ENCODE peak calls at places on chromosomes 12 and 14, in five cellular contexts. One of them, this sample, is unnamed. For H3K27me3, the result is how much of the 10 kb centered on the place peaks cover.

GRCh38 chr12:113135178-113136127 is at the start of gene RASAL1:
- DNase-seq in kidney epithelial cell: no peak
- DNase-seq in endothelial cell of umbilical vein: no peak
- DNase-seq in GM23338: peak
- DNase-seq in WERI-Rb-1: peak
- DNase-seq in this sample: no peak

GRCh38 chr12:124411953-124412645 is 117.2 kb downstream of the RFLNA start:
- DNase-seq in kidney epithelial cell: no peak
- DNase-seq in endothelial cell of umbilical vein: no peak
- DNase-seq in GM23338: no peak
- DNase-seq in WERI-Rb-1: no peak
- DNase-seq in this sample: no peak

GRCh38 chr12:70853326-70853725 is 67.2 kb downstream of the PTPRR start:
- DNase-seq in kidney epithelial cell: no peak
- DNase-seq in endothelial cell of umbilical vein: no peak
- DNase-seq in GM23338: no peak
- DNase-seq in WERI-Rb-1: no peak
- DNase-seq in this sample: peak

GRCh38 chr12:27226319-27226984 is 17.6 kb upstream of the STK38L start:
- DNase-seq in kidney epithelial cell: no peak
- DNase-seq in endothelial cell of umbilical vein: peak
- DNase-seq in GM23338: no peak
- DNase-seq in WERI-Rb-1: no peak
- DNase-seq in this sample: no peak

GRCh38 chr14:64440494-64440893 is 24.8 kb upstream of the AKAP5 start:
- DNase-seq in kidney epithelial cell: no peak
- DNase-seq in endothelial cell of umbilical vein: no peak
- DNase-seq in GM23338: no peak
- DNase-seq in WERI-Rb-1: no peak
- DNase-seq in this sample: no peak

GRCh38 chr14:103031956-103032355 is 25.4 kb downstream of the CDC42BPB start:
- DNase-seq in kidney epithelial cell: no peak
- DNase-seq in endothelial cell of umbilical vein: peak
- DNase-seq in GM23338: peak
- DNase-seq in WERI-Rb-1: peak
- DNase-seq in this sample: no peak

GRCh38 chr14:32939254-32940065 is 781 bp downstream of the NPAS3 start:
- DNase-seq in kidney epithelial cell: no peak
- DNase-seq in endothelial cell of umbilical vein: peak
- DNase-seq in GM23338: peak
- DNase-seq in WERI-Rb-1: peak
- DNase-seq in this sample: no peak

GRCh38 chr14:38074091-38074490 is 133.6 kb upstream of the SSTR1 start:
- DNase-seq in kidney epithelial cell: no peak
- DNase-seq in endothelial cell of umbilical vein: no peak
- DNase-seq in GM23338: no peak
- DNase-seq in WERI-Rb-1: no peak
- DNase-seq in this sample: no peak

GRCh38 chr12:89707992-89708792 is 446 bp downstream of the ATP2B1 start:
- DNase-seq in kidney epithelial cell: no peak
- DNase-seq in endothelial cell of umbilical vein: peak
- DNase-seq in GM23338: peak
- DNase-seq in WERI-Rb-1: peak
- DNase-seq in this sample: no peak

GRCh38 chr14:69671365-69672050 is 60.1 kb downstream of the SUSD6 start:
- DNase-seq in kidney epithelial cell: no peak
- DNase-seq in endothelial cell of umbilical vein: no peak
- DNase-seq in GM23338: no peak
- DNase-seq in WERI-Rb-1: peak
- DNase-seq in this sample: no peak

GRCh38 chr14:78985668-78986073 is 815.5 kb downstream of the NRXN3 start:
- DNase-seq in kidney epithelial cell: peak
- DNase-seq in endothelial cell of umbilical vein: peak
- DNase-seq in GM23338: peak
- DNase-seq in WERI-Rb-1: no peak
- DNase-seq in this sample: no peak

GRCh38 chr12:7947011-7947410 is 11.0 kb upstream of the SLC2A3 start:
- DNase-seq in kidney epithelial cell: no peak
- DNase-seq in endothelial cell of umbilical vein: no peak
- DNase-seq in GM23338: no peak
- DNase-seq in WERI-Rb-1: no peak
- DNase-seq in this sample: no peak

GRCh38 chr12:106582661-106583577 is at the start of gene RFX4:
- DNase-seq in kidney epithelial cell: no peak
- DNase-seq in endothelial cell of umbilical vein: no peak
- DNase-seq in GM23338: peak
- DNase-seq in WERI-Rb-1: no peak
- DNase-seq in this sample: no peak

GRCh38 chr12:62692884-62693283 is 226.3 kb downstream of the MON2 start:
- DNase-seq in kidney epithelial cell: no peak
- DNase-seq in endothelial cell of umbilical vein: no peak
- DNase-seq in GM23338: no peak
- DNase-seq in WERI-Rb-1: no peak
- DNase-seq in this sample: no peak

GRCh38 chr12:49866859-49867579 is 24.1 kb upstream of the BCDIN3D start:
- DNase-seq in kidney epithelial cell: no peak
- DNase-seq in endothelial cell of umbilical vein: peak
- DNase-seq in GM23338: peak
- DNase-seq in WERI-Rb-1: peak
- DNase-seq in this sample: peak

GRCh38 chr12:113276306-113276705 is 55.0 kb downstream of the TPCN1 start:
- DNase-seq in kidney epithelial cell: no peak
- DNase-seq in endothelial cell of umbilical vein: no peak
- DNase-seq in GM23338: no peak
- DNase-seq in WERI-Rb-1: no peak
- DNase-seq in this sample: no peak

GRCh38 chr12:105799103-105799502 is 339.7 kb downstream of the NUAK1 start:
- DNase-seq in kidney epithelial cell: no peak
- DNase-seq in endothelial cell of umbilical vein: no peak
- DNase-seq in GM23338: no peak
- DNase-seq in WERI-Rb-1: no peak
- DNase-seq in this sample: no peak

GRCh38 chr14:103628684-103629502 is at the start of gene KLC1:
- DNase-seq in kidney epithelial cell: no peak
- DNase-seq in endothelial cell of umbilical vein: peak
- DNase-seq in GM23338: peak
- DNase-seq in WERI-Rb-1: peak
- DNase-seq in this sample: no peak

GRCh38 chr14:21096889-21097615 is 1.4 kb downstream of the ZNF219 start:
- DNase-seq in kidney epithelial cell: no peak
- DNase-seq in endothelial cell of umbilical vein: no peak
- DNase-seq in GM23338: peak
- DNase-seq in WERI-Rb-1: peak
- DNase-seq in this sample: no peak

GRCh38 chr12:124601699-124602098 is 34.3 kb upstream of the NCOR2 start:
- DNase-seq in kidney epithelial cell: no peak
- DNase-seq in endothelial cell of umbilical vein: no peak
- DNase-seq in GM23338: no peak
- DNase-seq in WERI-Rb-1: no peak
- DNase-seq in this sample: no peak

GRCh38 chr12:105409881-105410471 is 79.5 kb downstream of the C12orf75 start:
- DNase-seq in kidney epithelial cell: no peak
- DNase-seq in endothelial cell of umbilical vein: peak
- DNase-seq in GM23338: no peak
- DNase-seq in WERI-Rb-1: no peak
- DNase-seq in this sample: no peak

GRCh38 chr12:132078190-132078589 is 65.9 kb downstream of the DDX51 start:
- DNase-seq in kidney epithelial cell: no peak
- DNase-seq in endothelial cell of umbilical vein: peak
- DNase-seq in GM23338: no peak
- DNase-seq in WERI-Rb-1: no peak
- DNase-seq in this sample: peak

GRCh38 chr12:111426341-111427185 is 20.8 kb downstream of the SH2B3 start:
- DNase-seq in kidney epithelial cell: no peak
- DNase-seq in endothelial cell of umbilical vein: peak
- DNase-seq in GM23338: no peak
- DNase-seq in WERI-Rb-1: no peak
- DNase-seq in this sample: no peak

GRCh38 chr14:72433511-72433910 is 460.4 kb downstream of the DPF3 start:
- DNase-seq in kidney epithelial cell: no peak
- DNase-seq in endothelial cell of umbilical vein: no peak
- DNase-seq in GM23338: no peak
- DNase-seq in WERI-Rb-1: no peak
- DNase-seq in this sample: no peak

GRCh38 chr14:80055912-80056801 is 155.1 kb downstream of the DIO2 start:
- DNase-seq in kidney epithelial cell: peak
- DNase-seq in endothelial cell of umbilical vein: peak
- DNase-seq in GM23338: peak
- DNase-seq in WERI-Rb-1: peak
- DNase-seq in this sample: peak

GRCh38 chr12:38138225-38139221 is 178.1 kb upstream of the ALG10B start:
- DNase-seq in kidney epithelial cell: no peak
- DNase-seq in endothelial cell of umbilical vein: peak
- DNase-seq in GM23338: peak
- DNase-seq in WERI-Rb-1: peak
- DNase-seq in this sample: peak

GRCh38 chr14:21039059-21039422 is 3.1 kb upstream of the RNASE7 start:
- DNase-seq in kidney epithelial cell: no peak
- DNase-seq in endothelial cell of umbilical vein: peak
- DNase-seq in GM23338: peak
- DNase-seq in WERI-Rb-1: peak
- DNase-seq in this sample: peak

GRCh38 chr14:91281346-91281745 is 36.8 kb upstream of the GPR68 start:
- DNase-seq in kidney epithelial cell: no peak
- DNase-seq in endothelial cell of umbilical vein: no peak
- DNase-seq in GM23338: no peak
- DNase-seq in WERI-Rb-1: no peak
- DNase-seq in this sample: no peak

GRCh38 chr12:86044396-86044795 is 170.3 kb downstream of the NTS start:
- DNase-seq in kidney epithelial cell: no peak
- DNase-seq in endothelial cell of umbilical vein: no peak
- DNase-seq in GM23338: no peak
- DNase-seq in WERI-Rb-1: no peak
- DNase-seq in this sample: no peak

GRCh38 chr14:91919814-91920213 is 27.7 kb downstream of the FBLN5 start:
- DNase-seq in kidney epithelial cell: no peak
- DNase-seq in endothelial cell of umbilical vein: no peak
- DNase-seq in GM23338: no peak
- DNase-seq in WERI-Rb-1: no peak
- DNase-seq in this sample: no peak

GRCh38 chr12:89874146-89874545 is 165.5 kb upstream of the ATP2B1 start:
- DNase-seq in kidney epithelial cell: no peak
- DNase-seq in endothelial cell of umbilical vein: no peak
- DNase-seq in GM23338: no peak
- DNase-seq in WERI-Rb-1: no peak
- DNase-seq in this sample: no peak

GRCh38 chr12:48979602-48980388 is 1.7 kb downstream of the WNT1 start:
- DNase-seq in kidney epithelial cell: no peak
- DNase-seq in endothelial cell of umbilical vein: no peak
- DNase-seq in GM23338: peak
- DNase-seq in WERI-Rb-1: no peak
- DNase-seq in this sample: no peak

GRCh38 chr14:103194256-103195045 is 71.2 kb downstream of the TNFAIP2 start:
- DNase-seq in kidney epithelial cell: peak
- DNase-seq in endothelial cell of umbilical vein: no peak
- DNase-seq in GM23338: no peak
- DNase-seq in WERI-Rb-1: no peak
- DNase-seq in this sample: peak

GRCh38 chr14:105525861-105526780 is at the start of gene TMEM121:
- DNase-seq in kidney epithelial cell: no peak
- DNase-seq in endothelial cell of umbilical vein: no peak
- DNase-seq in GM23338: peak
- DNase-seq in WERI-Rb-1: peak
- DNase-seq in this sample: no peak
- H3K27me3 ChIP-seq in kidney epithelial cell: under half
- H3K27me3 ChIP-seq in endothelial cell of umbilical vein: under half
- H3K27me3 ChIP-seq in GM23338: under half
- H3K27me3 ChIP-seq in WERI-Rb-1: under half
- H3K27me3 ChIP-seq in this sample: under half

DNA sequence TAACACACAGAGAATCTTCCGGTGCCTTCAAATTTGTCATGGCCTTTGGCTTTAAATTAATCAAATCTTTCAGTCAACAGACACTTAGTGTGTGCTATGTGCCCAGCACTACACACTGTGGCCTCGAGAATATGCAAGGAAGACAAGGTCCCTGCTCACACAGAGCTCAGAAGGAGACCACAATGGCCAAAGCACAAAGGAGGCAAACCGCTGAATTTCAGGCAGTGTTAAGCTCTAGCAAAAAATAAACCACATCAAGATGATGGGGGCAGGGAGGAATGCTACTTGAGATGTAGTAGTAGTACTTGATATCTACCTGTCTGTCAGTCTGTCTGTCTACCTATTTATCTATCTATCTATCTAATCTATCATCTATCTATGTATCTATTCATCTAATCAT is 227.9 kb downstream of the TMEM132D start:
- DNase-seq in kidney epithelial cell: no peak
- DNase-seq in endothelial cell of umbilical vein: no peak
- DNase-seq in GM23338: no peak
- DNase-seq in WERI-Rb-1: no peak
- DNase-seq in this sample: no peak
- TF ChIP-seq CTCF in kidney epithelial cell: no peak
- TF ChIP-seq CTCF in endothelial cell of umbilical vein: no peak
- TF ChIP-seq CTCF in GM23338: no peak
- TF ChIP-seq CTCF in WERI-Rb-1: no peak
- TF ChIP-seq CTCF in this sample: no peak

DNA sequence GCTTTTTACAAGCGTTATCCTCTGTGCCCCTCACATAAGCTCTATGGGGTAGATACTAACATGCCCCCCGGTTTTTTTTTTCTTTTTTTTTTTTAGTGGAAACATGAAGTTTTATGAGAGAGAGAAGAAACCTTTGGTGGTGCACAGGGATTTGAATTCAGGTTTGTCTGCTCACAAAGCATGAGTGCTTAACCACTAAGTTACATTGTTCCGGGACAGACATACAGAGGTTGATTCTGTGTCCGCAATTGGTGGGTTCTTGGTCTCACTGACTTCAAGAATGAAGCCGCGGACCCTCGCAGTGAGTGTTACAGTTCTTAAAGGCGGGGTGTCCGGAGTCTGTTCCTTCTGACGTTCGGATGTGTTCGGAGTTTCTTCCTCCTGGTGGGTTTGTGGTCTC is 57.3 kb downstream of the ANO2 start:
- DNase-seq in kidney epithelial cell: no peak
- DNase-seq in endothelial cell of umbilical vein: no peak
- DNase-seq in GM23338: no peak
- DNase-seq in WERI-Rb-1: no peak
- DNase-seq in this sample: no peak
- H3K27me3 ChIP-seq in kidney epithelial cell: under half
- H3K27me3 ChIP-seq in endothelial cell of umbilical vein: under half
- H3K27me3 ChIP-seq in GM23338: under half
- H3K27me3 ChIP-seq in WERI-Rb-1: under half
- H3K27me3 ChIP-seq in this sample: under half

DNA sequence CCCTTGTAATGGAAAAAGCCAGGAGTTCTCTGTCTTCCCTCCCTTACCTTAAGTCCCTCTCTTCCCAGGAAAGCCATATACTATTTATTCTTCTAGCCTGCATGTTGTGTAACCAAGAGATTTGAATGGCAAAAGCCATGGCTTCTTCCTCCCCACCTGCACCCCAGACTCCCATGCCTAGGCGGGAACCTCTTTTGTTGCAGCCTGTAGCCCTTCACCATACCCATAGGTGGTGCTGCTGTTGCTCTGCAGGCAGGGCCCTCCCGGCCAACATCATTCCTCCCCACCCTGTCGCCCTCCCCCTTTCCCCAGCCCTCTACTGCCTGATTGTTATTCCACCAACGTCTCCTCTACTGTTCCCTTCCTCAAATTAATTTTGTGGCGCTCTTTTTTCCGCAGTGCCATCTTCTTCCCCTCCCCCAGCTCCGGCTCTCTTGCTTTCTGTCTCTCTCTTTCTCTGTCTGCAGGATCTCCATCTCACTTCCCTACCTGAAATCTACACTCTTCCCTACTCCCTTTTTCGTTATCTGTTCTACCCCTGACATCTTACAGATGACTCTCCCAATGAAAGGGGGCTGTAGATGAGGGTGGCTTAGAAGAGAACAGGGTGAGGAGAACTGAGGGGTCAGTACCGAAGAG is 13.8 kb downstream of the NGDN start:
- DNase-seq in kidney epithelial cell: no peak
- DNase-seq in endothelial cell of umbilical vein: no peak
- DNase-seq in GM23338: peak
- DNase-seq in WERI-Rb-1: peak
- DNase-seq in this sample: no peak
- TF ChIP-seq CTCF in kidney epithelial cell: peak
- TF ChIP-seq CTCF in endothelial cell of umbilical vein: peak
- TF ChIP-seq CTCF in GM23338: peak
- TF ChIP-seq CTCF in WERI-Rb-1: peak
- TF ChIP-seq CTCF in this sample: peak

This sample was measured in AG04450.